ENCODE peak calls at places on chromosomes 5 and 9, in eight cellular contexts. U is cardiac muscle cell, Z is body of pancreas, C is HCT116, S is IMR-90, D is left ventricle myocardium inferior, M is BE2C, H is SK-N-SH. G is an unnamed sample. For H3K4me1 and H3K27me3, the result is how much of the 10 kb centered on the place peaks cover.

GRCh38 chr5:133523921-133524320 is 88.4 kb downstream of the FSTL4 start:
- DNase-seq in D (no peak), H (peak), Z (no peak), C (no peak), S (no peak), U (no peak), M (no peak), G (no peak)

GRCh38 chr5:149345892-149346222 is 558 bp downstream of the GRPEL2 start:
- DNase-seq in D (no peak), S (peak), C (no peak), M (no peak), U (peak), Z (no peak), H (no peak), G (peak)

GRCh38 chr5:159218595-159219023 is 9.3 kb upstream of the RNF145 start:
- DNase-seq in S (peak), D (no peak), C (no peak), U (peak), Z (no peak), M (no peak), H (no peak), G (no peak)

GRCh38 chr5:170528976-170529375 is 25.2 kb downstream of the KCNIP1 start:
- DNase-seq in S (no peak), D (no peak), H (no peak), Z (no peak), M (no peak), C (no peak), U (no peak), G (no peak)

GRCh38 chr9:70479880-70480291 is 65.4 kb upstream of the KLF9 start:
- DNase-seq in D (no peak), H (peak), Z (peak), U (peak), M (no peak), S (peak), C (no peak), G (no peak)

GRCh38 chr5:32903613-32904012 is 192.5 kb downstream of the NPR3 start:
- DNase-seq in D (no peak), Z (no peak), C (no peak), M (no peak), U (no peak), S (no peak), H (no peak), G (no peak)

GRCh38 chr5:37448941-37449340 is 69.8 kb downstream of the WDR70 start:
- DNase-seq in Z (no peak), D (no peak), C (no peak), M (no peak), U (peak), H (no peak), S (peak), G (no peak)

GRCh38 chr9:15086096-15087030 is 176.1 kb upstream of the FREM1 start:
- DNase-seq in Z (peak), U (peak), D (no peak), M (no peak), H (no peak), S (no peak), C (no peak), G (no peak)

GRCh38 chr5:10831416-10831815 is 70.4 kb upstream of the DAP start:
- DNase-seq in C (no peak), S (peak), M (no peak), Z (no peak), D (no peak), U (peak), H (no peak), G (no peak)

GRCh38 chr9:98208635-98209034 is 16.2 kb upstream of the CORO2A start:
- DNase-seq in M (no peak), C (no peak), S (no peak), D (no peak), Z (no peak), H (no peak), U (no peak), G (no peak)

GRCh38 chr9:752201-752600 is 89.3 kb upstream of the DMRT1 start:
- DNase-seq in D (no peak), S (peak), C (no peak), M (no peak), Z (no peak), H (no peak), U (peak), G (no peak)

GRCh38 chr9:33202018-33202417 is 34.9 kb upstream of the B4GALT1 start:
- DNase-seq in U (no peak), S (no peak), M (no peak), D (no peak), H (no peak), C (no peak), Z (no peak), G (no peak)

GRCh38 chr9:35664531-35665470 is at the start of gene ARHGEF39:
- DNase-seq in U (peak), H (peak), M (peak), D (peak), Z (peak), S (peak), C (peak), G (peak)

GRCh38 chr5:178418471-178419010 is 171.7 kb downstream of the COL23A1 start:
- DNase-seq in D (no peak), M (no peak), C (no peak), Z (no peak), H (peak), S (no peak), U (no peak), G (no peak)

GRCh38 chr5:119339965-119340364 is 15.9 kb upstream of the TNFAIP8 start:
- DNase-seq in C (no peak), D (no peak), S (no peak), Z (no peak), M (no peak), U (no peak), H (no peak), G (no peak)

GRCh38 chr5:39020465-39020864 is 53.7 kb downstream of the RICTOR start:
- DNase-seq in S (no peak), C (no peak), M (no peak), U (peak), Z (no peak), D (no peak), H (no peak), G (no peak)

GRCh38 chr5:126801992-126802294 is 25.0 kb downstream of the LMNB1 start:
- DNase-seq in M (no peak), Z (no peak), H (peak), S (peak), U (peak), C (no peak), D (no peak), G (no peak)

GRCh38 chr9:89548210-89548609 is 50.3 kb upstream of the SEMA4D start:
- DNase-seq in U (no peak), D (no peak), S (no peak), Z (no peak), H (no peak), M (no peak), C (no peak), G (no peak)

GRCh38 chr5:141778211-141778610 is 96.2 kb upstream of the ARAP3 start:
- DNase-seq in U (peak), C (no peak), M (peak), Z (no peak), D (no peak), H (no peak), S (peak), G (no peak)

GRCh38 chr9:129708799-129709198 is 43.4 kb downstream of the PRRX2 start:
- DNase-seq in C (no peak), D (no peak), S (peak), Z (no peak), H (no peak), M (no peak), U (no peak), G (no peak)
- H3K4me1 ChIP-seq in C (under half), D (under half), S (under half), Z (under half), H (under half), M (under half), U (under half), G (under half)

GRCh38 chr5:150573216-150573615 is 65.3 kb downstream of the NDST1 start:
- DNase-seq in H (no peak), C (no peak), Z (no peak), D (no peak), M (no peak), S (no peak), U (no peak), G (no peak)

GRCh38 chr5:150574818-150575537 is 65.5 kb upstream of the SYNPO start:
- DNase-seq in Z (no peak), U (peak), H (peak), S (no peak), M (peak), C (no peak), D (no peak), G (no peak)

GRCh38 chr5:150571836-150572235 is 63.9 kb downstream of the NDST1 start:
- DNase-seq in Z (no peak), C (no peak), D (no peak), S (no peak), M (no peak), U (no peak), H (no peak), G (no peak)

GRCh38 chr5:150575745-150576448 is 64.6 kb upstream of the SYNPO start:
- DNase-seq in S (no peak), Z (no peak), D (no peak), U (no peak), C (no peak), H (no peak), M (no peak), G (no peak)

DNA sequence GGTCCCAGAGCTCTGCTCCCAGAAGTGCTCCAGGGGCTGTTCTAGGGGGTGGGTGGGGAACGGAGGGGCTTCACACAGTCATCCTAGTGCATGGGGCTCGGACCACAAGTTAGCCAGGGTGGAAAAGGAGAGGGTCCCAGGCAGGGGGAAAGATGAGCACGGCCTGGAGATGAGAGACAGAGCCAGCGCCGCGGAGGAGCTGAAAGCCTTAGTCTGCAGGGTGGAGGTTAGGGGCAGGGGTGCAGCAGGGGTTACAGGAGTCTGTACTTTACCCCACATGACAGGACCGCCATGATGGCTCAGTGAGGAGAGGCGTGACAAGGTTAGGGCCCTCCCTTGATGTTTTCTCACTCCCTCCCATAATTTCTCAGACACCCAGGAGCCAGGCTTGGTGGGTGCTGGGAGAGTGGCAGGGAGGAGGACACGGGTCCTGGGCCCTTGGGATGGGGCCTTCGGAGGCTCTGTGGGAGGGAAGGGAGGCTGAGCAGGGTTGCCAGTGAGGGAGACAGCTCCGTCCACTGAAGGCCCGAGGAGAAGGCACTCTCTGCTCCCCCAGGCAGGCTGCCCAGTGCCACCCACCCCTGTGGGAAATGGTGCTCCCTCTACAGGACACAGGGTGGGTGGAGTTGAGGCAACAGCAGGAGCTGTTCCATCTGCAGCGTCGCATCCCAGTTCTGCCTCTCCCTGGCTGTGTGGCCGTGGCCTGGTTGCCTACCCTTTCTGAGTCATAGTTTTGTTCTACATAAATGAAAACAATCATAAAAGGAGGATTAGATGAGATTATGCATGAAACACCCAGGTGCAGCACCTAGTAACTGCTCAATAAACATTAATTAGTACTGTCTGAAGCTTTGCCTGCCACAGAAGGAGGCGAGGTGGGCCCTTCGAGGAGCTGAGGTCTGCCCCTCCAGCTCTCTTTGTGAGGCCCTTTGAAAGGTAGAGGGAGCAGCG is 66.2 kb downstream of the NDST1 start:
- DNase-seq in M (no peak), D (no peak), Z (no peak), H (peak), C (no peak), S (no peak), U (no peak), G (no peak)
- TF ChIP-seq CTCF in M (peak), D (no peak), Z (no peak), H (peak), C (no peak), S (peak), U (peak), G (no peak)

DNA sequence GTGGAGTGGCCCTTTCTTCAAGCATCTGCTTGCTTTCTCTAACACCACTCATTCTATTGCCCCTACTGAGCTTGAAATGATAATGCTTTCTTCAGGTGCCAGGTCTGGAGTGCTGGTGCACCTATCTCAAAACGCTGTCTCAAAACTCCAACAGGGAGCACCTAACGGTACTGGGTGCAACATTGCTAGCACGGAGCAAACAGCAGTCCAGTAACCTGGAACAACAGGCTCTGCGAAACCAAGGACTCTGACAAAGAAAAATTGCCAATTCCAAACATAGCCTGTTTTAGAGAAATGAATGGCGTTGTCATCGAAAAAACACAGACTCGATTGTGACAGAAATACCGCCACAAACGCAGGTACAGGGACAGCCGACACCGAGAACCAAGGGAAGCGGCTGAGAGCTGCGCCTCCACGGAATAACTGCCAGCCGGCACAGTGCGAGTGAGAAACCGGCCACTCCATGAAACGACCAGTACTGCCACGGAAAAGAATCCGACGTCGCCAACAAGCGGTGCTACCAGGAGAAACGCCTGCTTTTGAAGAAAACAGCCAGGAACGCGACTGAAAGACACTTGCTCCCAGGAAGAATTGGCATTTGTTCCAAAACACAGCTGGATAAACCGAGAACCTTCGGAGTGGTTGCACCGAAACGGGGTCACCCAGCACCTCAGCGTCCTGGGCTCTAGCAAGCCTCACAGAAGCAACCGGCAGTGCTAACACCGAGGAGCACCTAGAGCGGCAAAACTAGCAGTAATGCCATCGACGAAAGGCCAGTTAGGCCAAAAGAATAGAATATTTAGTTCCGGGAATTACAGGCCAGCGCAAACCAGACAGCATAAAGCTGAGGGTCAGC is 3.0 kb downstream of the ANXA2R start:
- DNase-seq in S (peak), Z (no peak), C (no peak), U (peak), D (no peak), H (no peak), M (no peak), G (no peak)
- H3K27me3 ChIP-seq in S (under half), Z (under half), C (under half), U (half or more), D (half or more), H (under half), M (under half), G (under half)

DNA sequence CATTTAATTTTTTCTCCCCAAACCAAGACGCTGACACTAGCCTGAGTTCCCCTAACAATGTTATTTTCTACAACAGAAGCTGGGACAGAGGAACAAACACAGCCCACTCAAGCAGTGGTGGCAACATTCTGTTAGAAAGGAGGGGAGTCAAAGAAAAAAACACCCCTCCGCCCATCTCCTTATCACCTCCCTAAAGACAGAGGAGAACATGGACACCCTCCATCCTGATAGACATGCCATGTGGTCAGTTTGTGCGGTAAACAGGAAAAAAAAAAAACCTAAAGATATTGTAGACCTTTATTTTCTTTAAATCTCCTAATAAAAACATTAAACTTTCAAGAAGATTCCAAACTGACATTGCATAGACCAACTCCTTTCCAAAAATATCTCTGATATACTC is 2.9 kb upstream of the DPM2 start:
- DNase-seq in C (no peak), D (no peak), S (no peak), H (no peak), M (no peak), U (no peak), Z (no peak), G (no peak)
- H3K4me1 ChIP-seq in C (under half), D (half or more), S (under half), H (under half), M (under half), U (under half), Z (under half), G (under half)

GRCh38 chr5:77494935-77495334 is 2.8 kb upstream of the WDR41 start:
- DNase-seq in M (no peak), U (no peak), C (no peak), S (no peak), Z (no peak), H (no peak), D (no peak), G (no peak)

GRCh38 chr5:77491783-77492652 is at the start of gene WDR41:
- DNase-seq in S (peak), U (peak), H (peak), M (peak), C (peak), D (peak), Z (peak), G (peak)

GRCh38 chr5:77492653-77493000 is 511 bp upstream of the WDR41 start:
- DNase-seq in M (no peak), Z (no peak), U (no peak), H (no peak), C (no peak), D (no peak), S (no peak), G (no peak)
- TF ChIP-seq CTCF in M (no peak), Z (no peak), U (no peak), H (no peak), C (no peak), D (no peak), S (no peak), G (peak)

GRCh38 chr5:176621661-176622079 is 8.7 kb downstream of the SNCB start:
- DNase-seq in C (no peak), S (peak), D (no peak), U (peak), H (peak), M (no peak), Z (no peak), G (no peak)
- H3K27me3 ChIP-seq in C (under half), S (under half), D (half or more), U (under half), H (under half), M (under half), Z (under half), G (under half)

DNA sequence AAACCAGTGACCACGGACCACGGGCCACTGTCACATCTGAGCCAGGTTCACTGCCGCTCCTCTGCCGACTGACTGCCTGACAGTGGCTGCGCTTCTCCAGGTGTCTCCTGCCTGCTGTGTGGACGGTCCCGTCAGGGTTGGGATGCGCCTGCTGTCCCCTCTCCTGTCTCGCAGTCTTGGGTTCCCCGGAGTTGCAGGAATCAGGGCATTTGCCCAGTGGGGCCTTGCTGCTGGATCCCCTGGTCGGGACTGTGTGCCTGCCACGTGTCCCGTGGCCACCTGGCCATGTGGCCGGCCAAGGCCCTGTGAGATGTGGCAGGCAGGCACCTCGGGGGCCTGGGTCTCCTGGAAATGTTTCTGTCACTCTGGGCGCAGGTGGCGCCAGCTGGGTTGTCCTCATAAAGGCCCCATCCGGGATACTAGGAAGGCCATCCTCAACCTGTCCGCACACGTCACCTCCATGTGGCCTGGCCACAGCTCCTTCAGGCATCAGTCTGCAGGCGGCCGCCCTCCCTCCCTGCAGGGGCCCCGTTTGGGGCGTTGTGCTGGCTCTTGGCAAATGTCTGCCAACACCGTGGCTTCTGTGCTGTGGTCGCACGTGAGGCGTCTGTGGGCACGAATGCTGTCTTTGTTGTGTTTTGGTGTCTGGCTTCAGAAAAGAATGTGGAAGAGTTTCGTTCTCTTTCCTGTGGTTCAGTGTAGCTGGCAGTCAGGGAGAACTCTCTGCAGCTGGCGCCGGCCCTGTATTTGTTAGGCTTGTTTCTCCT is 6.4 kb upstream of the TOR4A start:
- DNase-seq in S (no peak), D (no peak), Z (no peak), U (no peak), C (no peak), H (no peak), M (no peak), G (no peak)
- H3K4me1 ChIP-seq in S (under half), D (half or more), Z (under half), U (under half), C (under half), H (under half), M (under half), G (under half)

GRCh38 chr9:75088646-75089368 is 493 bp downstream of the OSTF1 start:
- DNase-seq in U (peak), H (peak), C (no peak), D (peak), S (peak), Z (peak), M (peak), G (no peak)
- TF ChIP-seq CTCF in U (peak), H (peak), C (no peak), D (peak), S (peak), Z (peak), M (peak), G (no peak)